ENCODE peak calls at places on chromosomes 12 and 14, in five cellular contexts. B, F, U, C and N are unnamed samples.

GRCh38 chr14:94569381-94570001 is 8.2 kb downstream of the SERPINA4 start:
- DNase-seq in B (no peak), F (no peak), U (peak), C (no peak), N (no peak)

GRCh38 chr12:41368006-41368405 is 179.9 kb downstream of the PDZRN4 start:
- DNase-seq in B (peak), F (no peak), U (no peak), C (no peak), N (no peak)

GRCh38 chr14:102805454-102805891 is 28.2 kb downstream of the TRAF3 start:
- DNase-seq in B (no peak), F (peak), U (peak), C (peak), N (peak)

GRCh38 chr14:65156568-65157366 is 54.5 kb upstream of the MAX start:
- DNase-seq in B (no peak), F (no peak), U (peak), C (peak), N (no peak)

GRCh38 chr14:47044841-47045240 is 393.3 kb upstream of the RPL10L start:
- DNase-seq in B (peak), F (no peak), U (no peak), C (peak), N (peak)

GRCh38 chr12:66695130-66695529 is 16.3 kb upstream of the GRIP1 start:
- DNase-seq in B (no peak), F (no peak), U (no peak), C (no peak), N (no peak)

GRCh38 chr12:98635657-98636323 is 8.8 kb downstream of the IKBIP start:
- DNase-seq in B (peak), F (peak), U (peak), C (no peak), N (no peak)

GRCh38 chr14:22159049-22159448 is 430.0 kb downstream of the DAD1 start:
- DNase-seq in B (peak), F (no peak), U (no peak), C (no peak), N (no peak)

GRCh38 chr14:24092960-24093900 is 881 bp upstream of the PCK2 start:
- DNase-seq in B (no peak), F (no peak), U (no peak), C (no peak), N (no peak)

GRCh38 chr12:54786081-54786480 is 68.2 kb upstream of the MUCL1 start:
- DNase-seq in B (no peak), F (no peak), U (no peak), C (no peak), N (peak)

GRCh38 chr12:92827836-92828431 is 101.2 kb downstream of the EEA1 start:
- DNase-seq in B (peak), F (peak), U (no peak), C (peak), N (no peak)

GRCh38 chr12:52216807-52217206 is 16.2 kb upstream of the KRT7 start:
- DNase-seq in B (no peak), F (no peak), U (no peak), C (no peak), N (no peak)

GRCh38 chr14:55533960-55534359 is 46.0 kb upstream of the KTN1 start:
- DNase-seq in B (no peak), F (no peak), U (no peak), C (peak), N (no peak)

GRCh38 chr12:25997401-25997973 is 39.0 kb downstream of the RASSF8 start:
- DNase-seq in B (peak), F (no peak), U (no peak), C (no peak), N (no peak)

GRCh38 chr14:105470812-105471771 is 3.5 kb upstream of the CRIP2 start:
- DNase-seq in B (peak), F (no peak), U (no peak), C (no peak), N (peak)

GRCh38 chr12:79452906-79453305 is 237.9 kb downstream of the PAWR start:
- DNase-seq in B (no peak), F (no peak), U (no peak), C (peak), N (no peak)

GRCh38 chr12:127625372-127625771 is 641.6 kb upstream of the TMEM132C start:
- DNase-seq in B (no peak), F (no peak), U (no peak), C (no peak), N (no peak)

GRCh38 chr12:6277982-6278438 is 32.5 kb upstream of the PLEKHG6 start:
- DNase-seq in B (no peak), F (no peak), U (no peak), C (peak), N (no peak)

GRCh38 chr12:52243264-52243773 is 10.3 kb downstream of the KRT7 start:
- DNase-seq in B (no peak), F (no peak), U (no peak), C (peak), N (no peak)

GRCh38 chr14:68408680-68409079 is 384.2 kb downstream of the ZFP36L1 start:
- DNase-seq in B (no peak), F (no peak), U (no peak), C (no peak), N (no peak)

GRCh38 chr12:62995097-62995496 is 60.1 kb upstream of the PPM1H start:
- DNase-seq in B (peak), F (no peak), U (no peak), C (no peak), N (peak)

GRCh38 chr14:69004731-69005431 is 25.8 kb upstream of the ACTN1 start:
- DNase-seq in B (no peak), F (no peak), U (no peak), C (no peak), N (no peak)

GRCh38 chr14:104639889-104640548 is 35.4 kb upstream of the TMEM179 start:
- DNase-seq in B (peak), F (peak), U (peak), C (peak), N (peak)

GRCh38 chr12:76690916-76691700 is 72.8 kb upstream of the ZDHHC17 start:
- DNase-seq in B (no peak), F (no peak), U (no peak), C (no peak), N (no peak)

GRCh38 chr14:71271166-71271945 is 364.1 kb downstream of the PCNX1 start:
- DNase-seq in B (no peak), F (no peak), U (no peak), C (no peak), N (no peak)

GRCh38 chr12:96347130-96347699 is 53.0 kb downstream of the CDK17 start:
- DNase-seq in B (no peak), F (no peak), U (no peak), C (no peak), N (no peak)

GRCh38 chr12:6205144-6205539 is 4.9 kb downstream of the CD9 start:
- DNase-seq in B (peak), F (no peak), U (no peak), C (no peak), N (peak)

GRCh38 chr12:15726029-15726756 is 63.0 kb downstream of the EPS8 start:
- DNase-seq in B (no peak), F (no peak), U (no peak), C (no peak), N (no peak)